ENCODE peak calls at places on chromosomes 5 and 9, in seven cellular contexts. O is NCI-H82, N is ACHN, X is erythroblast, M is astrocyte of the cerebellum, F is D341Med, C is fibroblast of villous mesenchyme. H is an unnamed sample.

GRCh38 chr9:132943677-132944293 is 631 bp downstream of the TSC1 start:
- DNase-seq in O (peak), N (no peak), X (peak), M (no peak), F (no peak), C (peak), H (no peak)

GRCh38 chr5:115624994-115625393 is 842 bp downstream of the TMED7 start:
- DNase-seq in O (peak), N (no peak), X (peak), M (no peak), F (no peak), C (no peak), H (no peak)

GRCh38 chr9:91220491-91221135 is 141.1 kb downstream of the AUH start:
- DNase-seq in O (no peak), N (no peak), X (no peak), M (no peak), F (no peak), C (peak), H (no peak)

GRCh38 chr9:34653131-34653530 is 1.1 kb downstream of the IL11RA start:
- DNase-seq in O (no peak), N (no peak), X (no peak), M (no peak), F (no peak), C (no peak), H (no peak)

GRCh38 chr9:136423432-136424146 is 13.1 kb downstream of the PMPCA start:
- DNase-seq in O (no peak), N (no peak), X (no peak), M (no peak), F (no peak), C (no peak), H (no peak)

GRCh38 chr9:131349881-131350563 is 43.9 kb upstream of the PRRC2B start:
- DNase-seq in O (peak), N (peak), X (peak), M (peak), F (peak), C (peak), H (peak)

GRCh38 chr5:160213537-160213936 is 15.8 kb upstream of the FABP6 start:
- DNase-seq in O (no peak), N (peak), X (no peak), M (no peak), F (no peak), C (no peak), H (no peak)

GRCh38 chr9:80175286-80175906 is 603.6 kb downstream of the TLE4 start:
- DNase-seq in O (peak), N (peak), X (peak), M (peak), F (peak), C (peak), H (no peak)

GRCh38 chr5:158967566-158967965 is 132.2 kb downstream of the EBF1 start:
- DNase-seq in O (no peak), N (no peak), X (no peak), M (no peak), F (no peak), C (peak), H (no peak)

GRCh38 chr9:126343271-126343700 is 16.7 kb downstream of the MVB12B start:
- DNase-seq in O (peak), N (no peak), X (no peak), M (no peak), F (peak), C (no peak), H (no peak)

GRCh38 chr9:114929166-114929565 is 1.2 kb downstream of the TNFSF8 start:
- DNase-seq in O (no peak), N (no peak), X (no peak), M (no peak), F (no peak), C (no peak), H (no peak)

GRCh38 chr9:129140397-129141065 is 29.3 kb downstream of the PTPA start:
- DNase-seq in O (peak), N (peak), X (peak), M (no peak), F (peak), C (peak), H (no peak)

GRCh38 chr9:14096182-14096922 is 217.6 kb downstream of the NFIB start:
- DNase-seq in O (peak), N (peak), X (no peak), M (peak), F (no peak), C (peak), H (no peak)

GRCh38 chr9:90088411-90088810 is 483.6 kb downstream of the GADD45G start:
- DNase-seq in O (no peak), N (no peak), X (no peak), M (no peak), F (no peak), C (no peak), H (no peak)

GRCh38 chr5:137730331-137730730 is 5.6 kb downstream of the KLHL3 start:
- DNase-seq in O (no peak), N (no peak), X (no peak), M (no peak), F (no peak), C (no peak), H (no peak)

GRCh38 chr5:96957125-96958041 is 21.5 kb downstream of the LNPEP start:
- DNase-seq in O (peak), N (no peak), X (no peak), M (no peak), F (no peak), C (no peak), H (no peak)

GRCh38 chr5:33227746-33228145 is 213.0 kb upstream of the TARS1 start:
- DNase-seq in O (no peak), N (no peak), X (no peak), M (no peak), F (no peak), C (no peak), H (no peak)

GRCh38 chr9:105157178-105157583 is 87.3 kb upstream of the SLC44A1 start:
- DNase-seq in O (peak), N (peak), X (peak), M (peak), F (peak), C (peak), H (no peak)

GRCh38 chr5:170885779-170886178 is 24.0 kb downstream of the RANBP17 start:
- DNase-seq in O (no peak), N (no peak), X (no peak), M (no peak), F (no peak), C (peak), H (no peak)

GRCh38 chr5:17365326-17365725 is 132.7 kb upstream of the TAF11L2 start:
- DNase-seq in O (no peak), N (no peak), X (no peak), M (no peak), F (no peak), C (no peak), H (no peak)

GRCh38 chr9:104779946-104780539 is 16.1 kb downstream of the NIPSNAP3B start:
- DNase-seq in O (no peak), N (no peak), X (no peak), M (no peak), F (no peak), C (no peak), H (no peak)